ENCODE peak calls at places on chromosomes 4 and X, in nine cellular contexts. W, K, L, P, M, S, E, I and C are unnamed samples.

GRCh38 chr4:40572692-40573287 is 56.9 kb downstream of the RBM47 start:
- DNase-seq in I (no peak), E (no peak), S (no peak), L (peak), K (no peak), P (no peak), M (no peak), W (peak), C (no peak)

GRCh38 chrX:123274796-123275195 is 90.7 kb downstream of the GRIA3 start:
- DNase-seq in M (no peak), I (no peak), W (no peak), P (no peak), E (no peak), L (no peak), S (no peak), K (no peak), C (no peak)

GRCh38 chrX:95762716-95763115 is 921.9 kb upstream of the DIAPH2 start:
- DNase-seq in L (no peak), P (peak), M (no peak), W (no peak), S (no peak), K (no peak), I (no peak), E (no peak), C (no peak)

GRCh38 chr4:96593422-96593821 is 753.5 kb downstream of the PDHA2 start:
- DNase-seq in I (no peak), S (no peak), M (no peak), P (no peak), L (no peak), K (no peak), E (no peak), W (no peak), C (no peak)

GRCh38 chr4:5708171-5708828 is at the start of gene EVC2:
- DNase-seq in L (peak), S (no peak), E (peak), I (peak), M (peak), K (no peak), W (no peak), P (no peak), C (no peak)

GRCh38 chr4:6969826-6970800 is 60.5 kb downstream of the TBC1D14 start:
- DNase-seq in S (no peak), M (no peak), L (peak), K (peak), W (peak), P (no peak), I (no peak), E (no peak), C (peak)

GRCh38 chr4:153486281-153487151 is 20.4 kb downstream of the TMEM131L start:
- DNase-seq in M (no peak), I (peak), S (peak), P (peak), K (no peak), W (no peak), L (peak), E (peak), C (no peak)

GRCh38 chrX:37287741-37288424 is 61.3 kb upstream of the PRRG1 start:
- DNase-seq in L (no peak), M (no peak), S (no peak), W (no peak), K (no peak), I (no peak), P (no peak), E (no peak), C (no peak)

GRCh38 chr4:48133668-48134444 is at the start of gene TXK:
- DNase-seq in E (peak), M (no peak), I (peak), K (no peak), S (no peak), L (no peak), W (no peak), P (no peak), C (no peak)

GRCh38 chr4:20445933-20446723 is 194.4 kb downstream of the SLIT2 start:
- DNase-seq in I (no peak), E (peak), W (no peak), S (no peak), P (no peak), M (no peak), L (no peak), K (no peak), C (no peak)

GRCh38 chr4:40194602-40195161 is 2.1 kb upstream of the RHOH start:
- DNase-seq in W (peak), E (peak), K (no peak), L (no peak), S (no peak), P (no peak), M (no peak), I (no peak), C (no peak)

GRCh38 chr4:106481801-106482200 is 113.2 kb upstream of the GIMD1 start:
- DNase-seq in W (no peak), M (no peak), P (no peak), E (no peak), S (no peak), I (no peak), K (no peak), L (no peak), C (no peak)

GRCh38 chr4:140122891-140123290 is 31.1 kb downstream of the MAML3 start:
- DNase-seq in I (no peak), K (no peak), S (no peak), P (no peak), M (no peak), L (no peak), W (no peak), E (no peak), C (no peak)

GRCh38 chrX:115625577-115626301 is 64.8 kb downstream of the PLS3 start:
- DNase-seq in K (no peak), S (peak), L (no peak), W (no peak), E (peak), I (peak), M (no peak), P (no peak), C (no peak)

GRCh38 chr4:20376070-20376469 is 124.4 kb downstream of the SLIT2 start:
- DNase-seq in M (no peak), W (no peak), I (no peak), L (no peak), P (no peak), K (no peak), S (no peak), E (no peak), C (no peak)

GRCh38 chr4:10168151-10168550 is 51.6 kb upstream of the WDR1 start:
- DNase-seq in W (no peak), L (no peak), E (no peak), P (no peak), M (no peak), I (no peak), S (no peak), K (no peak), C (no peak)

GRCh38 chr4:16532240-16532990 is 306.1 kb upstream of the TAPT1 start:
- DNase-seq in E (peak), P (no peak), L (no peak), K (no peak), S (peak), W (no peak), M (no peak), I (peak), C (no peak)

GRCh38 chrX:42869659-42870476 is 91.9 kb upstream of the PPP1R2C start:
- DNase-seq in E (no peak), P (no peak), L (peak), K (peak), I (no peak), M (no peak), S (no peak), W (peak), C (peak)

GRCh38 chrX:132204629-132205028 is 14.6 kb downstream of the RAP2C start:
- DNase-seq in L (no peak), S (no peak), K (no peak), W (no peak), I (no peak), E (no peak), P (no peak), M (no peak), C (no peak)

DNA sequence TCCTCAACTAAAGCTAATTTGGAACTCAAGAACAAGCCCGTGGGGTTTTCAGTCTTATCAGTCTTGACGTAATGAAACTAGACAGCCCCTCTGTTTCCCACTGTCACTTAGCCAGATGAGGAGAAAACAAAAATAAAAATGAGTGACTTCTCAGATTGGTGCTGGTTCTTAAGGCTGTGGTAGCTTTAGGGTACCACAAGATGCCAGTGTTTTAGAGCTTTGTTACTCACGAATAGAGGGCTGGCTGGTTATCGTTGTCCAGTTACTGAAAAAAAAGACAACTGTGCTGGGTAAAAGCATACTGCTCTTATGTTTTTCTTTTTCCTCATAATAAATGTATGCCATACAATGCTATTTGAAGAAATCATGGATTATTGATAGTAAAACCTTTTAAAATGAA is 796.7 kb downstream of the RAPGEF2 start:
- DNase-seq in S (no peak), I (no peak), L (no peak), W (no peak), M (no peak), P (no peak), K (no peak), E (no peak), C (no peak)
- TF ChIP-seq CTCF in S (no peak), I (no peak), L (no peak), W (no peak), M (no peak), P (no peak), K (no peak), E (no peak), C (no peak)

GRCh38 chrX:29478336-29479069 is 736.9 kb upstream of the MAGEB2 start:
- DNase-seq in S (no peak), L (peak), P (peak), M (no peak), W (peak), E (peak), I (peak), K (peak), C (peak)
- TF ChIP-seq CTCF in S (peak), L (peak), P (peak), M (no peak), W (peak), E (peak), I (peak), K (peak), C (peak)

GRCh38 chrX:134721766-134722532 is 63.7 kb upstream of the PLAC1 start:
- DNase-seq in I (peak), K (no peak), P (no peak), L (no peak), M (no peak), W (no peak), E (no peak), S (no peak), C (no peak)

GRCh38 chrX:134725103-134725690 is 66.9 kb upstream of the PLAC1 start:
- DNase-seq in I (no peak), W (no peak), S (no peak), L (no peak), M (no peak), K (no peak), P (no peak), E (no peak), C (no peak)

GRCh38 chrX:134732676-134733075 is 74.4 kb upstream of the PLAC1 start:
- DNase-seq in K (no peak), W (no peak), L (no peak), I (no peak), P (no peak), S (no peak), M (no peak), E (no peak), C (no peak)

GRCh38 chrX:134732152-134732551 is 73.9 kb upstream of the PLAC1 start:
- DNase-seq in I (no peak), E (no peak), P (no peak), K (no peak), W (no peak), M (no peak), L (no peak), S (no peak), C (no peak)

DNA sequence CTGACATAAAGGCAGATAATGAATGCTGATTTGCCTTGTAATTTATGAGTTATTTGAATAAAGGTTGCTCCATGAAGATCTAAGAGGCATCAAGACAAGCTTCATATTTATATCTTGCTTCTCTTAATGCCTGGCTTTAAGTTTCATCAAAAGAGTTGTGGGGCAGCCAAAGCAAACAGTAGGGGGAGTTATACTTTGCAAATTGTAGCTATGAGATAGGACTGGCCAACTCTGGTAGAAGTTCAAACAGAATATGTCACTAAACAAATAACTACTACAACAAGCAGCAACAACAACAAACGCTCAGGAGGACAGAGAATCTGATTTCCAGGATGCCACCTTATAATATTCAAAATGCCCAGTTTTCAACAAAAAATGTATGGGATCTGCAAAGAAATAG is 69.1 kb upstream of the PLAC1 start:
- DNase-seq in L (no peak), K (no peak), S (no peak), I (no peak), W (no peak), E (no peak), P (no peak), M (no peak), C (no peak)
- TF ChIP-seq CTCF in L (peak), K (no peak), S (peak), I (no peak), W (peak), E (peak), P (peak), M (no peak), C (no peak)

GRCh38 chr4:42302348-42302747 is 94.9 kb upstream of the SHISA3 start:
- DNase-seq in W (peak), E (peak), L (no peak), K (no peak), I (no peak), M (no peak), S (no peak), P (peak), C (no peak)
- TF ChIP-seq CTCF in W (peak), E (peak), L (peak), K (peak), I (peak), M (no peak), S (no peak), P (peak), C (no peak)